ENCODE peak calls at places on chromosomes 4 and X, in six cellular contexts. Q is PC-3, I is MM.1S, X is HCT116, N is GM23248, V is GM23338. B is an unnamed sample.

GRCh38 chr4:66048861-66049260 is 378.6 kb upstream of the EPHA5 start:
- DNase-seq in V (no peak), I (no peak), N (no peak), Q (no peak), X (no peak), B (no peak)

GRCh38 chrX:118569676-118570075 is 74.1 kb downstream of the DOCK11 start:
- DNase-seq in V (no peak), X (no peak), Q (no peak), I (peak; percentile 10), N (no peak), B (no peak)

GRCh38 chrX:69503835-69504625 is at the start of gene NALF2:
- DNase-seq in N (peak; percentile 60), X (peak; percentile 37), I (peak; percentile 64), Q (peak; percentile 50), V (peak; percentile 80), B (no peak)

GRCh38 chr4:156764145-156764544 is 207.5 kb downstream of the PDGFC start:
- DNase-seq in N (peak; percentile 49), Q (no peak), V (no peak), X (no peak), I (no peak), B (peak; percentile 35)

GRCh38 chr4:12584116-12584875 is 899.8 kb downstream of the RAB28 start:
- DNase-seq in V (no peak), Q (no peak), X (no peak), N (no peak), I (no peak), B (no peak)

GRCh38 chrX:12948495-12948894 is 26.4 kb upstream of the TMSB4X start:
- DNase-seq in N (no peak), X (no peak), V (no peak), Q (no peak), I (no peak), B (no peak)

GRCh38 chr4:70746179-70746839 is 24.5 kb downstream of the RUFY3 start:
- DNase-seq in I (no peak), N (peak; percentile 64), V (no peak), X (no peak), Q (no peak), B (no peak)

GRCh38 chr4:71163317-71163716 is 169.9 kb downstream of the DCK start:
- DNase-seq in V (no peak), Q (no peak), X (no peak), I (no peak), N (no peak), B (no peak)

GRCh38 chr4:133320576-133321170 is 171.6 kb downstream of the PCDH10 start:
- DNase-seq in Q (peak; percentile 52), X (peak; percentile 33), N (peak; percentile 36), I (peak; percentile 43), V (peak; percentile 60), B (peak; percentile 8)

GRCh38 chr4:106864231-106864630 is 171.9 kb downstream of the DKK2 start:
- DNase-seq in N (peak; percentile 84), Q (no peak), V (no peak), I (no peak), X (no peak), B (no peak)

GRCh38 chr4:148831945-148832344 is 389.7 kb upstream of the NR3C2 start:
- DNase-seq in N (peak; percentile 92), I (no peak), V (no peak), X (peak; percentile 4), Q (peak; percentile 81), B (no peak)

GRCh38 chr4:61245321-61245720 is 45.2 kb downstream of the ADGRL3 start:
- DNase-seq in I (no peak), Q (no peak), X (no peak), N (no peak), V (no peak), B (no peak)

GRCh38 chrX:12702509-12703091 is 88.6 kb upstream of the PRPS2 start:
- DNase-seq in N (no peak), I (no peak), V (peak; percentile 58), X (peak; percentile 3), Q (peak; percentile 48), B (peak; percentile 14)

GRCh38 chrX:100812216-100813158 is 7.7 kb upstream of the CSTF2 start:
- DNase-seq in Q (peak; percentile 6), N (no peak), X (no peak), I (no peak), V (peak; percentile 14), B (peak; percentile 41)

GRCh38 chrX:86133761-86134160 is 14.5 kb upstream of the DACH2 start:
- DNase-seq in X (no peak), V (peak; percentile 30), I (peak; percentile 30), N (peak; percentile 45), Q (no peak), B (no peak)

GRCh38 chr4:108683479-108683878 is 33.1 kb downstream of the OSTC start:
- DNase-seq in V (peak; percentile 60), Q (peak; percentile 49), I (peak; percentile 53), X (peak; percentile 15), N (peak; percentile 65), B (no peak)

GRCh38 chr4:177596035-177596434 is 153.8 kb upstream of the AGA start:
- DNase-seq in X (peak; percentile 76), Q (peak; percentile 86), N (peak; percentile 85), V (no peak), I (no peak), B (peak; percentile 75)

GRCh38 chr4:136634121-136634520 is 898.2 kb downstream of the PCDH18 start:
- DNase-seq in N (no peak), I (no peak), Q (no peak), X (no peak), V (no peak), B (no peak)

GRCh38 chr4:20764353-20764752 is 64.1 kb downstream of the PACRGL start:
- DNase-seq in V (no peak), N (peak; percentile 6), Q (peak; percentile 6), I (no peak), X (no peak), B (no peak)

GRCh38 chrX:150316564-150316963 is 46.6 kb upstream of the MAMLD1 start:
- DNase-seq in N (no peak), I (no peak), Q (no peak), X (no peak), V (no peak), B (no peak)

GRCh38 chr4:20127626-20128025 is 124.1 kb upstream of the SLIT2 start:
- DNase-seq in V (no peak), X (no peak), Q (peak; percentile 29), N (peak; percentile 71), I (no peak), B (no peak)

GRCh38 chr4:8370835-8371234 is 69.7 kb downstream of the ACOX3 start:
- DNase-seq in Q (no peak), I (no peak), X (no peak), V (no peak), N (no peak), B (no peak)

GRCh38 chr4:56752985-56753384 is 68.5 kb downstream of the SPINK2 start:
- DNase-seq in I (no peak), N (no peak), V (no peak), X (peak; percentile 41), Q (peak; percentile 88), B (peak; percentile 69)

GRCh38 chr4:127006509-127006908 is 626.2 kb upstream of the INTU start:
- DNase-seq in V (no peak), N (peak; percentile 6), Q (no peak), I (no peak), X (no peak), B (no peak)

GRCh38 chr4:127001898-127002297 is 630.9 kb upstream of the INTU start:
- DNase-seq in N (no peak), V (no peak), I (no peak), Q (no peak), X (no peak), B (no peak)

GRCh38 chr4:127000090-127000489 is 632.7 kb upstream of the INTU start:
- DNase-seq in N (no peak), V (no peak), X (no peak), I (no peak), Q (no peak), B (no peak)

GRCh38 chr4:126995235-126995634 is 637.5 kb upstream of the INTU start:
- DNase-seq in I (no peak), N (no peak), V (no peak), Q (no peak), X (no peak), B (no peak)

DNA sequence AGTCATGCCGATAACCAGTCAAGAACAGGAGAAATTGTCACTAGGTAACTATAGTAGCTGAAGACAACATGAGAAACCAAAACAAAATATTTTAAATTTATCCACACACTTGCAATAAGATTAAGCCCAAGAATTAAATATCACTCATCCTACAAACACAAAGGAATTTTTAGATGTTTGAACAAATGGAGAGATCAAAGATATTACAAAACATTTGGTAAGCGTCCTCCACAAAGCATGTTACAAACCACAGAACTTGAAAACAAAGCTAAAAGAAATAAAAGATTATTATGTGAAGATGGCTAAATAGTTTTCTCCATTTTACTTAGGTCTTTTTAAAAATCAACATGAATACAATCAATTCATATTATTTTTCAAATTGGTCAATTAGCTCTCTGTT is 631.9 kb upstream of the INTU start:
- DNase-seq in V (no peak), Q (no peak), X (no peak), N (no peak), I (no peak), B (no peak)
- H3K9me2 ChIP-seq in V (no peaks in the 10 kb centered on the region), Q (no peaks in the 10 kb centered on the region), X (no peaks in the 10 kb centered on the region), N (no peaks in the 10 kb centered on the region), I (no peaks in the 10 kb centered on the region), B (no peaks in the 10 kb centered on the region)

GRCh38 chr4:183444953-183445543 is 612 bp downstream of the CDKN2AIP start:
- DNase-seq in X (no peak), V (peak; percentile 63), N (peak; percentile 54), I (peak; percentile 61), Q (peak; percentile 2), B (peak; percentile 35)
- TF ChIP-seq EZH2 in X (no peak), V (no peak), N (no peak), I (no peak), Q (no peak), B (no peak)

DNA sequence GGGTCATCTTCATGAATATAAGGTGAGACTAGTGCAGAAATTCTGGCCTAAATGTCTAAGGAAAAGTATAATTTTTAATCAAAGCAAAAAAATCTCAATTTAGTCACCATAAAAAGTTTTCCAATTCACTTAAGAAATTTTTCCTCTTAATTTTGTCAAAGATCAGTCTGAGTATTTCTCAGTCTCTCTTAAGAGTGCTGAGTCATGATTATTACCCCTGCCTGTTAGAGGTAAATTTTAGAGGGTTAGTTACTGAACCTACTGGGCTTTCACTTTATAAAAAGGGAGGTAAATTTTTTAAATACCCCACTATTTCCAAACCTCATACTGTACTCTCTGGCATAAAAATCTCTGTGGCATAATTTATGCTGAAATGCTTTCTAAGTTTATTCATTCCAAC is 122.4 kb downstream of the SLC39A8 start:
- DNase-seq in X (no peak), V (no peak), I (no peak), Q (no peak), N (no peak), B (no peak)
- H3K9me2 ChIP-seq in X (no peaks in the 10 kb centered on the region), V (no peaks in the 10 kb centered on the region), I (no peaks in the 10 kb centered on the region), Q (no peaks in the 10 kb centered on the region), N (no peaks in the 10 kb centered on the region), B (no peaks in the 10 kb centered on the region)

DNA sequence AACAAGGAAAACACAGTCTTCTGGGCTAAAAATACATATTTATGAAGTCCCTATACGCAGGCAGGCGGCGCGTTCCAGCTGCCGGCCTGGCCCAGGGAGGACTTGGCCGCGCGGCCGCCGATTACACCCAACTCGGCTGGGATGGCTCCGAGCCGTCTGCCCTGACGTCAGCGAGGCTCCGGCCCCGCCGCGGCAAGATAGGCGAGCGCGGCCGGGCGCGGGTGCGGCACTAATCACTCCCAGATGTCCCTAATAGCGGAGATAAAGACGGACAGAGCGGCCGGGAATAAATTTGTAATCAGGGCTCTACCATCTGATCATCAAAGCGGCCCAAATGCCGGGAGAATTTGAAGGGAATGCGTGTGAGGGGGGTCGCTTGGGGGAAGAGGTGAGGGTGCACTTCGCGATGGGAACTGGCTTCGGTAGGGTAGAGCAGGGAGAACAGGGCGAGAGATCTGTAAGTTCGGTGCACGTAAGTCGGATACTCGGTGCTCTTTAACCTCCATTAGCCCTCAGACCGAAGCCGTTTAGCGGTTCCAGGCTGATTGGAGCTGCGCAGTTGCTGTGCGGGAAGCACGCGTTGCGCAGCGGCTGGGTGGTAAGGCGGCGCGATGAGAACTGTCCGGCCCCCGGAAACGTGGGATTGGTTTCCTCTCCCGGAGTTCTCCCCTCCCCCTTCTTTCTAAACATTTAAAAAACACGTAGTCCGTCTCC is 7.7 kb downstream of the HAND2 start:
- DNase-seq in N (peak; percentile 99), V (peak; percentile 81), X (no peak), I (no peak), Q (no peak), B (no peak)
- TF ChIP-seq EZH2 in N (no peak), V (peak; percentile 92), X (no peak), I (no peak), Q (no peak), B (no peak)